ENCODE peak calls at places on chromosomes 16 and 17, in nine cellular contexts. D, M, W, R, C, S, L, U and Y are unnamed samples.
A peak's percentile ranks its signal among the peaks of the same experiment; 100 is the strongest.

GRCh38 chr17:79797492-79798295 is 817 bp upstream of the CBX8 start:
- DNase-seq in R (no peak), L (no peak), M (no peak), U (no peak), S (peak; percentile 73), D (peak; percentile 50), W (peak; percentile 91), C (no peak), Y (no peak)

GRCh38 chr16:27977966-27978365 is 85.5 kb downstream of the GSG1L start:
- DNase-seq in C (no peak), L (no peak), U (no peak), R (no peak), W (no peak), M (no peak), D (no peak), S (no peak), Y (no peak)

GRCh38 chr17:50332196-50332595 is 13.7 kb upstream of the XYLT2 start:
- DNase-seq in D (no peak), W (no peak), C (no peak), S (no peak), R (no peak), U (no peak), M (no peak), L (no peak), Y (no peak)

GRCh38 chr17:1648582-1649115 is 1.0 kb downstream of the RILP start:
- DNase-seq in W (peak; percentile 40), M (peak; percentile 97), D (peak; percentile 90), R (peak; percentile 37), U (peak; percentile 82), L (peak; percentile 92), S (peak; percentile 96), C (peak; percentile 97), Y (peak; percentile 97)

GRCh38 chr16:86158688-86159360 is 259.9 kb downstream of the IRF8 start:
- DNase-seq in L (peak; percentile 47), M (no peak), R (no peak), D (no peak), C (no peak), U (no peak), S (no peak), W (no peak), Y (no peak)

GRCh38 chr17:83200746-83201145 is 121.3 kb downstream of the METRNL start:
- DNase-seq in R (no peak), U (no peak), W (no peak), S (no peak), M (peak; percentile 39), L (no peak), C (no peak), D (no peak), Y (no peak)

GRCh38 chr17:7929158-7930029 is at the start of gene KCNAB3:
- DNase-seq in U (no peak), D (no peak), W (no peak), M (no peak), S (no peak), L (peak; percentile 67), C (no peak), R (no peak), Y (no peak)

GRCh38 chr16:82846806-82847205 is 220.0 kb downstream of the CDH13 start:
- DNase-seq in L (no peak), C (no peak), M (no peak), S (no peak), R (no peak), W (no peak), U (no peak), D (no peak), Y (no peak)

GRCh38 chr17:50473901-50474300 is 4.8 kb upstream of the RSAD1 start:
- DNase-seq in L (no peak), U (no peak), M (peak; percentile 42), R (no peak), W (no peak), D (no peak), S (no peak), C (no peak), Y (no peak)

GRCh38 chr17:66459811-66460270 is 157.4 kb downstream of the PRKCA start:
- DNase-seq in W (no peak), M (no peak), R (no peak), S (no peak), D (no peak), C (no peak), L (peak; percentile 99), U (no peak), Y (no peak)

GRCh38 chr16:55699616-55700015 is 43.8 kb downstream of the SLC6A2 start:
- DNase-seq in U (no peak), R (no peak), W (no peak), L (no peak), D (no peak), S (no peak), M (no peak), C (no peak), Y (no peak)

GRCh38 chr17:50064253-50064991 is 8.5 kb downstream of the ITGA3 start:
- DNase-seq in D (no peak), U (peak; percentile 79), S (no peak), L (peak; percentile 98), M (peak; percentile 74), W (no peak), R (no peak), C (no peak), Y (no peak)

GRCh38 chr16:3858809-3859208 is 21.7 kb downstream of the CREBBP start:
- DNase-seq in U (no peak), R (no peak), W (no peak), M (no peak), S (no peak), D (no peak), C (no peak), L (no peak), Y (no peak)

GRCh38 chr17:64109400-64109799 is 20.5 kb downstream of the ERN1 start:
- DNase-seq in S (no peak), W (no peak), C (no peak), R (no peak), M (no peak), L (no peak), D (no peak), U (no peak), Y (no peak)

GRCh38 chr16:20415541-20415940 is 6.2 kb downstream of the ACSM5 start:
- DNase-seq in M (no peak), D (no peak), S (no peak), R (no peak), L (no peak), U (no peak), W (no peak), C (no peak), Y (no peak)

GRCh38 chr16:22296225-22297113 is 740 bp upstream of the POLR3E start:
- DNase-seq in U (no peak), C (no peak), L (peak; percentile 12), M (no peak), R (no peak), S (no peak), D (peak; percentile 12), W (no peak), Y (no peak)

GRCh38 chr16:3101018-3101840 is 2.1 kb upstream of the ZSCAN10 start:
- DNase-seq in L (peak; percentile 34), R (no peak), M (no peak), C (peak; percentile 39), W (no peak), U (no peak), D (peak; percentile 17), S (peak; percentile 77), Y (no peak)

GRCh38 chr16:67016681-67017450 is 12.1 kb upstream of the CBFB start:
- DNase-seq in R (no peak), W (no peak), M (peak; percentile 17), D (no peak), S (no peak), C (no peak), L (no peak), U (no peak), Y (no peak)

GRCh38 chr17:50672831-50673551 is 34.7 kb downstream of the ANKRD40 start:
- DNase-seq in R (no peak), M (no peak), S (no peak), U (peak; percentile 56), W (no peak), D (no peak), C (no peak), L (no peak), Y (no peak)

GRCh38 chr17:50289268-50289667 is 15.0 kb downstream of the TMEM92 start:
- DNase-seq in M (peak; percentile 4), S (no peak), U (no peak), R (no peak), C (no peak), W (no peak), L (peak; percentile 63), D (no peak), Y (no peak)

GRCh38 chr16:88050952-88051660 is 99.9 kb downstream of the BANP start:
- DNase-seq in C (no peak), R (no peak), U (no peak), W (no peak), M (no peak), D (no peak), L (no peak), S (no peak), Y (no peak)

GRCh38 chr17:16052486-16052885 is 52.9 kb downstream of the TTC19 start:
- DNase-seq in R (no peak), L (no peak), D (no peak), U (no peak), W (no peak), M (no peak), S (no peak), C (no peak), Y (no peak)

GRCh38 chr17:64507418-64507766 is 615 bp downstream of the CEP95 start:
- DNase-seq in S (no peak), C (no peak), D (no peak), M (no peak), R (no peak), W (peak; percentile 64), L (peak; percentile 90), U (no peak), Y (peak; percentile 22)

GRCh38 chr16:9033125-9033830 is 58.2 kb upstream of the HAPSTR1 start:
- DNase-seq in C (no peak), U (no peak), L (peak; percentile 69), S (no peak), R (no peak), W (peak; percentile 9), D (no peak), M (no peak), Y (no peak)

GRCh38 chr16:72819345-72819744 is 228.6 kb downstream of the ZFHX3 start:
- DNase-seq in R (no peak), M (no peak), L (peak; percentile 21), S (no peak), W (no peak), D (no peak), U (no peak), C (no peak), Y (no peak)

GRCh38 chr16:53878216-53878615 is 174.3 kb downstream of the FTO start:
- DNase-seq in U (no peak), L (no peak), R (no peak), S (no peak), C (no peak), M (no peak), W (no peak), D (no peak), Y (no peak)

GRCh38 chr17:39706921-39707337 is 7.1 kb downstream of the ERBB2 start:
- DNase-seq in D (no peak), M (no peak), L (no peak), R (no peak), U (no peak), C (no peak), S (no peak), W (no peak), Y (no peak)

GRCh38 chr16:30378236-30379164 is 3.9 kb downstream of the SEPTIN1 start:
- DNase-seq in C (peak; percentile 96), D (peak; percentile 99), M (peak; percentile 99), R (peak; percentile 62), S (peak; percentile 99), U (peak; percentile 94), W (peak; percentile 98), L (peak; percentile 98), Y (peak; percentile 90)

GRCh38 chr17:81118308-81119221 is 46.7 kb upstream of the PVALEF start:
- DNase-seq in W (no peak), R (no peak), D (no peak), L (no peak), U (no peak), C (no peak), M (no peak), S (no peak), Y (no peak)

GRCh38 chr17:31061678-31062077 is 33.1 kb upstream of the NF1 start:
- DNase-seq in W (no peak), M (no peak), R (no peak), S (no peak), U (no peak), D (no peak), C (no peak), L (no peak), Y (no peak)

GRCh38 chr16:83793179-83793578 is 14.6 kb upstream of the HSBP1 start:
- DNase-seq in C (no peak), S (no peak), U (no peak), L (no peak), W (no peak), D (no peak), R (no peak), M (no peak), Y (no peak)